ENCODE peak calls at places on chromosome 12, in ten cellular contexts. I is PC-3, Y is right cardiac atrium, E is hepatocyte, S is GM23338, J is endothelial cell of umbilical vein, O is fibroblast of lung, U is kidney, M is cardiac muscle cell, R is right lobe of liver. V is an unnamed sample. For H3K4me1, the result is how much of the 10 kb centered on the place peaks cover.

GRCh38 chr12:68180792-68181744 is 21.5 kb upstream of the IFNG start:
- DNase-seq in I (no peak), Y (no peak), E (peak), S (no peak), J (no peak), O (no peak), U (no peak), M (peak), R (no peak), V (no peak)

GRCh38 chr12:54749191-54749818 is 101.1 kb upstream of the DCD start:
- DNase-seq in I (peak), Y (no peak), E (peak), S (peak), J (peak), O (peak), U (no peak), M (peak), R (no peak), V (peak)

GRCh38 chr12:14960548-14961465 is 594 bp downstream of the ARHGDIB start:
- DNase-seq in I (peak), Y (peak), E (no peak), S (peak), J (peak), O (no peak), U (no peak), M (peak), R (peak), V (no peak)

GRCh38 chr12:51521554-51522276 is 69.3 kb upstream of the SCN8A start:
- DNase-seq in I (peak), Y (no peak), E (no peak), S (no peak), J (peak), O (peak), U (no peak), M (peak), R (no peak), V (no peak)

GRCh38 chr12:6468283-6468575 is 2.2 kb downstream of the VAMP1 start:
- DNase-seq in I (peak), Y (no peak), E (no peak), S (no peak), J (no peak), O (peak), U (no peak), M (no peak), R (no peak), V (no peak)

GRCh38 chr12:182381-182883 is 31.5 kb downstream of the SLC6A12 start:
- DNase-seq in I (peak), Y (no peak), E (no peak), S (no peak), J (no peak), O (peak), U (no peak), M (peak), R (no peak), V (no peak)

GRCh38 chr12:109981311-109981710 is 14.9 kb downstream of the GIT2 start:
- DNase-seq in I (no peak), Y (no peak), E (no peak), S (no peak), J (no peak), O (no peak), U (no peak), M (no peak), R (no peak), V (no peak)

GRCh38 chr12:1836854-1837411 is 16.6 kb downstream of the LRTM2 start:
- DNase-seq in I (peak), Y (no peak), E (no peak), S (no peak), J (no peak), O (no peak), U (peak), M (no peak), R (peak), V (no peak)

GRCh38 chr12:68403296-68403695 is 71.1 kb upstream of the MDM1 start:
- DNase-seq in I (peak), Y (no peak), E (no peak), S (no peak), J (no peak), O (no peak), U (no peak), M (no peak), R (no peak), V (no peak)

GRCh38 chr12:19410211-19410610 is 29.1 kb upstream of the AEBP2 start:
- DNase-seq in I (no peak), Y (no peak), E (no peak), S (peak), J (no peak), O (no peak), U (no peak), M (peak), R (no peak), V (no peak)

GRCh38 chr12:108722992-108723766 is 8.1 kb downstream of the CORO1C start:
- DNase-seq in I (peak), Y (no peak), E (no peak), S (no peak), J (peak), O (peak), U (no peak), M (peak), R (no peak), V (peak)
- H3K4me1 ChIP-seq in I (half or more), Y (under half), E (under half), S (under half), J (under half), O (half or more), U (under half), M (under half), R (under half), V (under half)

GRCh38 chr12:39813776-39814175 is 194.2 kb upstream of the ABCD2 start:
- DNase-seq in I (no peak), Y (no peak), E (no peak), S (no peak), J (no peak), O (peak), U (no peak), M (peak), R (no peak), V (no peak)
- H3K27ac ChIP-seq in I (no peak), Y (no peak), E (no peak), S (no peak), J (no peak), O (no peak), U (no peak), M (no peak), R (no peak), V (no peak)

DNA sequence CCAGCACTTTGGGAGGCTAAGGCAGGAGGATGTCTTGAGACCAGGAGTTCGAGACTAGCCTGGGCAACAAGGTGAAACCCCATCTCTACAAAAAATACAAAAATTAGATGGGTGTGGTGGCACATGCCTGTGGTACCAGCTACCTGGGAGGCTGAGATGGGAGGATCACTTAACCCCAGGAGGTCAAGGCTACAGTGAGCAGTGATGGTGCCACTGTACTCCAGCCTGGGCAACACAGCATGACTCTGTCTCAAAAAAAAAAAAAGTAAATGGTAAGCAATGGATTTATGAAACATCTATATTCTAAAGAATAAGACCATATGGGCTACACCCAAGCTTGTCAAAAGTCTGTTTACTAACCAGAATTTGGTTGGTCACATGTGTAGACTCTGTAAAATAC is 12.3 kb downstream of the FGD6 start:
- DNase-seq in I (no peak), Y (no peak), E (no peak), S (no peak), J (no peak), O (no peak), U (no peak), M (no peak), R (no peak), V (no peak)
- H3K4me1 ChIP-seq in I (half or more), Y (under half), E (half or more), S (half or more), J (half or more), O (under half), U (under half), M (half or more), R (under half), V (under half)

DNA sequence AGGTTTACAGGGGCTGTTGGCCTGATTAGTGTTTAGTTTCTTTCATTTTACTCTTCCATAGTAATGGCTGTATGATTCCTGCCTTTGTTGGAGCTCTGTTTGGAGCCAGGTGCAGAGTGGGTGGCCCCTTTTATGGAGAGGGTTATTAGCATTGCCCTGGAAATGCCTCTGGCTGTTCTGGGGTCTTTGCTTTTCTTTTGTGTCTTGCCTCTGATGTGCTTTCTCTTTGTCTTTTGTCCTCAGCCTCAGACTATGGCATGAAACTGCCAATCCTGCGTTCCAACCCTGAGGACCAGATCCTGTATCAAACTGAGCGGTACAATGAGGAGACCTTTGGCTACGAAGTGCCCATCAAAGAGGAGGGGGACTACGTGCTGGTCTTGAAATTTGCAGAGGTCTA is 6.9 kb downstream of the MLEC start:
- DNase-seq in I (no peak), Y (no peak), E (no peak), S (peak), J (no peak), O (no peak), U (no peak), M (no peak), R (no peak), V (no peak)
- H3K27ac ChIP-seq in I (no peak), Y (no peak), E (peak), S (peak), J (no peak), O (no peak), U (no peak), M (no peak), R (no peak), V (no peak)

V was measured in body of pancreas.